ENCODE peak calls at places on chromosome 18, in nine cellular contexts. One of them, this sample, is unnamed.

GRCh38 chr18:12420831-12421421 is 13.2 kb downstream of the PRELID3A start:
- DNase-seq in tibial nerve: no peak
- DNase-seq in A549: no peak
- DNase-seq in cardiac fibroblast: no peak
- DNase-seq in astrocyte of the spinal cord: peak; percentile 12
- DNase-seq in K562: no peak
- DNase-seq in keratinocyte: no peak
- DNase-seq in heart right ventricle: no peak
- DNase-seq in transverse colon: no peak
- DNase-seq in this sample: peak; percentile 46

GRCh38 chr18:72161686-72162085 is 382.5 kb downstream of the CBLN2 start:
- DNase-seq in tibial nerve: no peak
- DNase-seq in A549: no peak
- DNase-seq in cardiac fibroblast: no peak
- DNase-seq in astrocyte of the spinal cord: peak; percentile 10
- DNase-seq in K562: no peak
- DNase-seq in keratinocyte: no peak
- DNase-seq in heart right ventricle: no peak
- DNase-seq in transverse colon: no peak
- DNase-seq in this sample: no peak

GRCh38 chr18:13530879-13531387 is 195.4 kb downstream of the FAM210A start:
- DNase-seq in tibial nerve: peak; percentile 52
- DNase-seq in A549: peak; percentile 46
- DNase-seq in cardiac fibroblast: peak; percentile 46
- DNase-seq in astrocyte of the spinal cord: peak; percentile 64
- DNase-seq in K562: no peak
- DNase-seq in keratinocyte: no peak
- DNase-seq in heart right ventricle: peak; percentile 62
- DNase-seq in transverse colon: peak; percentile 62
- DNase-seq in this sample: peak; percentile 56

GRCh38 chr18:14959550-14959949 is 211.6 kb downstream of the ANKRD30B start:
- DNase-seq in tibial nerve: no peak
- DNase-seq in A549: no peak
- DNase-seq in cardiac fibroblast: no peak
- DNase-seq in astrocyte of the spinal cord: no peak
- DNase-seq in K562: no peak
- DNase-seq in keratinocyte: no peak
- DNase-seq in heart right ventricle: no peak
- DNase-seq in transverse colon: no peak
- DNase-seq in this sample: no peak

GRCh38 chr18:39752351-39752750 is 2186.8 kb upstream of the CELF4 start:
- DNase-seq in tibial nerve: no peak
- DNase-seq in A549: no peak
- DNase-seq in cardiac fibroblast: no peak
- DNase-seq in astrocyte of the spinal cord: no peak
- DNase-seq in K562: no peak
- DNase-seq in keratinocyte: no peak
- DNase-seq in heart right ventricle: no peak
- DNase-seq in transverse colon: no peak
- DNase-seq in this sample: no peak

GRCh38 chr18:33560686-33561370 is 17.2 kb upstream of the ASXL3 start:
- DNase-seq in tibial nerve: no peak
- DNase-seq in A549: peak; percentile 33
- DNase-seq in cardiac fibroblast: peak; percentile 37
- DNase-seq in astrocyte of the spinal cord: peak; percentile 25
- DNase-seq in K562: no peak
- DNase-seq in keratinocyte: peak; percentile 56
- DNase-seq in heart right ventricle: no peak
- DNase-seq in transverse colon: no peak
- DNase-seq in this sample: peak; percentile 37

GRCh38 chr18:3693385-3693784 is 243.4 kb downstream of the TGIF1 start:
- DNase-seq in tibial nerve: no peak
- DNase-seq in A549: no peak
- DNase-seq in cardiac fibroblast: no peak
- DNase-seq in astrocyte of the spinal cord: no peak
- DNase-seq in K562: no peak
- DNase-seq in keratinocyte: no peak
- DNase-seq in heart right ventricle: no peak
- DNase-seq in transverse colon: no peak
- DNase-seq in this sample: no peak

GRCh38 chr18:13011719-13012118 is 20.6 kb downstream of the CEP192 start:
- DNase-seq in tibial nerve: no peak
- DNase-seq in A549: no peak
- DNase-seq in cardiac fibroblast: no peak
- DNase-seq in astrocyte of the spinal cord: no peak
- DNase-seq in K562: no peak
- DNase-seq in keratinocyte: peak; percentile 61
- DNase-seq in heart right ventricle: no peak
- DNase-seq in transverse colon: no peak
- DNase-seq in this sample: no peak

GRCh38 chr18:68665623-68666022 is 49.3 kb downstream of the TMX3 start:
- DNase-seq in tibial nerve: no peak
- DNase-seq in A549: no peak
- DNase-seq in cardiac fibroblast: no peak
- DNase-seq in astrocyte of the spinal cord: no peak
- DNase-seq in K562: no peak
- DNase-seq in keratinocyte: no peak
- DNase-seq in heart right ventricle: no peak
- DNase-seq in transverse colon: no peak
- DNase-seq in this sample: no peak

GRCh38 chr18:76256897-76257500 is 238.0 kb downstream of the ZNF516 start:
- DNase-seq in tibial nerve: no peak
- DNase-seq in A549: peak; percentile 44
- DNase-seq in cardiac fibroblast: peak; percentile 80
- DNase-seq in astrocyte of the spinal cord: peak; percentile 71
- DNase-seq in K562: no peak
- DNase-seq in keratinocyte: no peak
- DNase-seq in heart right ventricle: no peak
- DNase-seq in transverse colon: no peak
- DNase-seq in this sample: peak; percentile 76

GRCh38 chr18:49276680-49277079 is 183.8 kb downstream of the DYM start:
- DNase-seq in tibial nerve: no peak
- DNase-seq in A549: no peak
- DNase-seq in cardiac fibroblast: peak; percentile 33
- DNase-seq in astrocyte of the spinal cord: no peak
- DNase-seq in K562: no peak
- DNase-seq in keratinocyte: no peak
- DNase-seq in heart right ventricle: no peak
- DNase-seq in transverse colon: no peak
- DNase-seq in this sample: peak; percentile 35

GRCh38 chr18:7812431-7813063 is 245.4 kb downstream of the PTPRM start:
- DNase-seq in tibial nerve: no peak
- DNase-seq in A549: peak; percentile 53
- DNase-seq in cardiac fibroblast: peak; percentile 85
- DNase-seq in astrocyte of the spinal cord: peak; percentile 86
- DNase-seq in K562: no peak
- DNase-seq in keratinocyte: no peak
- DNase-seq in heart right ventricle: no peak
- DNase-seq in transverse colon: no peak
- DNase-seq in this sample: peak; percentile 68

GRCh38 chr18:65755616-65756015 is 4.8 kb downstream of the CDH7 start:
- DNase-seq in tibial nerve: no peak
- DNase-seq in A549: no peak
- DNase-seq in cardiac fibroblast: no peak
- DNase-seq in astrocyte of the spinal cord: no peak
- DNase-seq in K562: no peak
- DNase-seq in keratinocyte: no peak
- DNase-seq in heart right ventricle: no peak
- DNase-seq in transverse colon: no peak
- DNase-seq in this sample: no peak

GRCh38 chr18:60145776-60146175 is 226.8 kb downstream of the MC4R start:
- DNase-seq in tibial nerve: no peak
- DNase-seq in A549: no peak
- DNase-seq in cardiac fibroblast: no peak
- DNase-seq in astrocyte of the spinal cord: no peak
- DNase-seq in K562: no peak
- DNase-seq in keratinocyte: no peak
- DNase-seq in heart right ventricle: no peak
- DNase-seq in transverse colon: no peak
- DNase-seq in this sample: no peak

GRCh38 chr18:41966943-41967342 is 11.9 kb downstream of the PIK3C3 start:
- DNase-seq in tibial nerve: no peak
- DNase-seq in A549: no peak
- DNase-seq in cardiac fibroblast: peak; percentile 39
- DNase-seq in astrocyte of the spinal cord: no peak
- DNase-seq in K562: no peak
- DNase-seq in keratinocyte: no peak
- DNase-seq in heart right ventricle: no peak
- DNase-seq in transverse colon: no peak
- DNase-seq in this sample: peak; percentile 52

GRCh38 chr18:80210312-80211083 is 36.8 kb downstream of the PARD6G start:
- DNase-seq in tibial nerve: no peak
- DNase-seq in A549: no peak
- DNase-seq in cardiac fibroblast: no peak
- DNase-seq in astrocyte of the spinal cord: no peak
- DNase-seq in K562: no peak
- DNase-seq in keratinocyte: no peak
- DNase-seq in heart right ventricle: no peak
- DNase-seq in transverse colon: no peak
- DNase-seq in this sample: peak; percentile 26

GRCh38 chr18:79607361-79607930 is 72.2 kb upstream of the CTDP1 start:
- DNase-seq in tibial nerve: peak; percentile 10
- DNase-seq in A549: no peak
- DNase-seq in cardiac fibroblast: no peak
- DNase-seq in astrocyte of the spinal cord: no peak
- DNase-seq in K562: no peak
- DNase-seq in keratinocyte: no peak
- DNase-seq in heart right ventricle: peak; percentile 6
- DNase-seq in transverse colon: no peak
- DNase-seq in this sample: no peak

GRCh38 chr18:59067873-59068272 is 71.8 kb upstream of the SEC11C start:
- DNase-seq in tibial nerve: no peak
- DNase-seq in A549: peak; percentile 59
- DNase-seq in cardiac fibroblast: peak; percentile 21
- DNase-seq in astrocyte of the spinal cord: peak; percentile 19
- DNase-seq in K562: no peak
- DNase-seq in keratinocyte: no peak
- DNase-seq in heart right ventricle: no peak
- DNase-seq in transverse colon: no peak
- DNase-seq in this sample: peak; percentile 47
- TF ChIP-seq CTCF in tibial nerve: no peak
- TF ChIP-seq CTCF in A549: peak; percentile 47
- TF ChIP-seq CTCF in cardiac fibroblast: peak; percentile 64
- TF ChIP-seq CTCF in astrocyte of the spinal cord: peak; percentile 50
- TF ChIP-seq CTCF in K562: peak; percentile 30
- TF ChIP-seq CTCF in keratinocyte: peak; percentile 63
- TF ChIP-seq CTCF in heart right ventricle: peak; percentile 49
- TF ChIP-seq CTCF in transverse colon: peak; percentile 24
- TF ChIP-seq CTCF in this sample: peak; percentile 65

GRCh38 chr18:46596119-46596518 is 60.9 kb downstream of the LOXHD1 start:
- DNase-seq in tibial nerve: no peak
- DNase-seq in A549: no peak
- DNase-seq in cardiac fibroblast: no peak
- DNase-seq in astrocyte of the spinal cord: peak; percentile 5
- DNase-seq in K562: no peak
- DNase-seq in keratinocyte: no peak
- DNase-seq in heart right ventricle: no peak
- DNase-seq in transverse colon: no peak
- DNase-seq in this sample: no peak
- H3K4me3 ChIP-seq in tibial nerve: no peak overlapping the region
- H3K4me3 ChIP-seq in A549: no peak overlapping the region
- H3K4me3 ChIP-seq in cardiac fibroblast: no peak overlapping the region
- H3K4me3 ChIP-seq in astrocyte of the spinal cord: no peak overlapping the region
- H3K4me3 ChIP-seq in K562: no peak overlapping the region
- H3K4me3 ChIP-seq in keratinocyte: no peak overlapping the region
- H3K4me3 ChIP-seq in heart right ventricle: no peak overlapping the region
- H3K4me3 ChIP-seq in transverse colon: no peak overlapping the region
- H3K4me3 ChIP-seq in this sample: no peak overlapping the region

GRCh38 chr18:45321520-45321919 is 293.8 kb upstream of the SLC14A2 start:
- DNase-seq in tibial nerve: no peak
- DNase-seq in A549: no peak
- DNase-seq in cardiac fibroblast: no peak
- DNase-seq in astrocyte of the spinal cord: no peak
- DNase-seq in K562: no peak
- DNase-seq in keratinocyte: no peak
- DNase-seq in heart right ventricle: no peak
- DNase-seq in transverse colon: no peak
- DNase-seq in this sample: no peak

GRCh38 chr18:45324081-45324480 is 291.2 kb upstream of the SLC14A2 start:
- DNase-seq in tibial nerve: no peak
- DNase-seq in A549: no peak
- DNase-seq in cardiac fibroblast: no peak
- DNase-seq in astrocyte of the spinal cord: no peak
- DNase-seq in K562: no peak
- DNase-seq in keratinocyte: no peak
- DNase-seq in heart right ventricle: no peak
- DNase-seq in transverse colon: no peak
- DNase-seq in this sample: no peak

GRCh38 chr18:45320724-45321123 is 294.6 kb upstream of the SLC14A2 start:
- DNase-seq in tibial nerve: no peak
- DNase-seq in A549: no peak
- DNase-seq in cardiac fibroblast: peak; percentile 59
- DNase-seq in astrocyte of the spinal cord: peak; percentile 10
- DNase-seq in K562: no peak
- DNase-seq in keratinocyte: no peak
- DNase-seq in heart right ventricle: no peak
- DNase-seq in transverse colon: no peak
- DNase-seq in this sample: peak; percentile 40

GRCh38 chr18:45324489-45325111 is 290.7 kb upstream of the SLC14A2 start:
- DNase-seq in tibial nerve: peak; percentile 57
- DNase-seq in A549: no peak
- DNase-seq in cardiac fibroblast: peak; percentile 94
- DNase-seq in astrocyte of the spinal cord: peak; percentile 55
- DNase-seq in K562: no peak
- DNase-seq in keratinocyte: no peak
- DNase-seq in heart right ventricle: peak; percentile 48
- DNase-seq in transverse colon: peak; percentile 20
- DNase-seq in this sample: no peak

GRCh38 chr18:45322343-45322742 is 292.9 kb upstream of the SLC14A2 start:
- DNase-seq in tibial nerve: no peak
- DNase-seq in A549: no peak
- DNase-seq in cardiac fibroblast: no peak
- DNase-seq in astrocyte of the spinal cord: no peak
- DNase-seq in K562: no peak
- DNase-seq in keratinocyte: no peak
- DNase-seq in heart right ventricle: no peak
- DNase-seq in transverse colon: no peak
- DNase-seq in this sample: no peak
- TF ChIP-seq CTCF in tibial nerve: no peak
- TF ChIP-seq CTCF in A549: no peak
- TF ChIP-seq CTCF in cardiac fibroblast: no peak
- TF ChIP-seq CTCF in astrocyte of the spinal cord: no peak
- TF ChIP-seq CTCF in K562: no peak
- TF ChIP-seq CTCF in keratinocyte: no peak
- TF ChIP-seq CTCF in heart right ventricle: no peak
- TF ChIP-seq CTCF in transverse colon: no peak
- TF ChIP-seq CTCF in this sample: no peak

DNA sequence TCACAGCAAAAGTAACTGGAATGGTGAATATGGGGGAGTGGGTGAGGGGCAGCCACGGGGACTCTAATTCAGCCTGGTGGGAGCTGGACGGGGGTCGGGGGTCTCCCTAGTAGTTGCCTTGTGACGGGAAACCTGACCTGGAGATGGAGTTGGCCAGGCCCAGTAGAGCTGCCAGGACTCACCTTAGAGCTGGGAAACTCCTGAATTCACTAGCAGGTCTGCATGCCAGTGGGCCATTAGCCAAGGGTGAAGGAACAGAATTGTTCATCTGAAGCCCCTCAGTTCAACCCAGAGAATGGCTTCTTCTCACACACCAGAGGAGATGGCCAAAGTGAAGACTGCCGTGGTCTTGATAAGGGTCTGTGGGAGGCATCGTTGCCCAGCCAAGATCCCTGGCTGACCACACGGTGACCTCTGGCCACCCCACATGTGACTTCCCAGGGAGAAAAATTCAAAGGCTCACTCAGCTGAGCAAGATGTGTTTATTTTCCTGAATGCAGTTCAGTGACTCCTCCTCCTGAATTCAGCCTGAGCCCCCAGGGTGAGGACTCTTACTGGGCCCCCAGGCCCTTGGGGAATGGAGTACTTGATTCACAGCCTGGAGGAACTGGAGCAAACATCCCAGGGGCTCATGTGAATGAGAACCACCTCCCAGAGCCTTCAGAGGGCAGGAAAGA is 25.1 kb downstream of the MOCOS start:
- DNase-seq in tibial nerve: no peak
- DNase-seq in A549: no peak
- DNase-seq in cardiac fibroblast: peak; percentile 57
- DNase-seq in astrocyte of the spinal cord: no peak
- DNase-seq in K562: peak; percentile 49
- DNase-seq in keratinocyte: no peak
- DNase-seq in heart right ventricle: no peak
- DNase-seq in transverse colon: no peak
- DNase-seq in this sample: no peak
- H3K4me3 ChIP-seq in tibial nerve: no peak overlapping the region
- H3K4me3 ChIP-seq in A549: no peak overlapping the region
- H3K4me3 ChIP-seq in cardiac fibroblast: no peak overlapping the region
- H3K4me3 ChIP-seq in astrocyte of the spinal cord: no peak overlapping the region
- H3K4me3 ChIP-seq in K562: no peak overlapping the region
- H3K4me3 ChIP-seq in keratinocyte: no peak overlapping the region
- H3K4me3 ChIP-seq in heart right ventricle: no peak overlapping the region
- H3K4me3 ChIP-seq in transverse colon: no peak overlapping the region
- H3K4me3 ChIP-seq in this sample: no peak overlapping the region